ENCODE peak calls at places on chromosomes 4 and X, in seven cellular contexts. S is Peyer's patch, Q is H9, P is MM.1S, D is mammary epithelial cell, T is DMS153, Z is stomach. I is an unnamed sample.

GRCh38 chr4:180674629-180675367 is 1568.4 kb upstream of the TENM3 start:
- DNase-seq in S (no peak), Q (no peak), P (peak), D (no peak), T (no peak), Z (no peak), I (no peak)

GRCh38 chrX:151019837-151020236 is 36.7 kb downstream of the HMGB3 start:
- DNase-seq in S (no peak), Q (no peak), P (no peak), D (peak), T (no peak), Z (no peak), I (no peak)

GRCh38 chrX:24574743-24575142 is 72.4 kb downstream of the PCYT1B start:
- DNase-seq in S (no peak), Q (no peak), P (peak), D (no peak), T (no peak), Z (no peak), I (no peak)

GRCh38 chr4:86960557-86960959 is 25.7 kb downstream of the AFF1 start:
- DNase-seq in S (no peak), Q (no peak), P (no peak), D (no peak), T (no peak), Z (no peak), I (no peak)

GRCh38 chr4:99947608-99948007 is 1.2 kb upstream of the DNAJB14 start:
- DNase-seq in S (no peak), Q (no peak), P (no peak), D (no peak), T (no peak), Z (no peak), I (no peak)

GRCh38 chrX:101417981-101418841 is 10.2 kb downstream of the HNRNPH2 start:
- DNase-seq in S (peak), Q (peak), P (no peak), D (no peak), T (no peak), Z (peak), I (peak)

GRCh38 chrX:50812995-50813842 is 775 bp downstream of the SHROOM4 start:
- DNase-seq in S (peak), Q (peak), P (no peak), D (peak), T (no peak), Z (peak), I (peak)

GRCh38 chr4:105712766-105713165 is 4.2 kb downstream of the GSTCD start:
- DNase-seq in S (no peak), Q (no peak), P (no peak), D (peak), T (no peak), Z (no peak), I (no peak)

GRCh38 chr4:80070880-80071620 is 2.0 kb downstream of the ANTXR2 start:
- DNase-seq in S (no peak), Q (no peak), P (no peak), D (no peak), T (no peak), Z (no peak), I (no peak)

GRCh38 chr4:126799471-126799870 is 833.3 kb upstream of the INTU start:
- DNase-seq in S (no peak), Q (no peak), P (no peak), D (no peak), T (no peak), Z (no peak), I (no peak)

GRCh38 chr4:27024807-27025206 is 164.2 kb downstream of the STIM2 start:
- DNase-seq in S (no peak), Q (no peak), P (no peak), D (no peak), T (no peak), Z (no peak), I (peak)

GRCh38 chrX:143121471-143121870 is 95.7 kb downstream of the SPANXN4 start:
- DNase-seq in S (no peak), Q (no peak), P (no peak), D (no peak), T (peak), Z (no peak), I (no peak)

GRCh38 chr4:108166038-108166437 is 2.7 kb downstream of the LEF1 start:
- DNase-seq in S (no peak), Q (no peak), P (peak), D (no peak), T (no peak), Z (no peak), I (no peak)

GRCh38 chr4:31539279-31540074 is 819.3 kb downstream of the PCDH7 start:
- DNase-seq in S (no peak), Q (no peak), P (no peak), D (no peak), T (no peak), Z (no peak), I (no peak)

GRCh38 chr4:161332696-161333095 is 831.1 kb downstream of the FSTL5 start:
- DNase-seq in S (no peak), Q (no peak), P (no peak), D (no peak), T (no peak), Z (no peak), I (no peak)

GRCh38 chr4:52619591-52619931 is 39.5 kb downstream of the USP46 start:
- DNase-seq in S (no peak), Q (no peak), P (no peak), D (no peak), T (no peak), Z (no peak), I (no peak)

GRCh38 chr4:10129196-10130185 is 12.9 kb upstream of the WDR1 start:
- DNase-seq in S (no peak), Q (no peak), P (no peak), D (no peak), T (no peak), Z (no peak), I (no peak)

GRCh38 chr4:126718161-126718560 is 914.6 kb upstream of the INTU start:
- DNase-seq in S (no peak), Q (no peak), P (no peak), D (no peak), T (no peak), Z (no peak), I (no peak)

GRCh38 chr4:25367004-25367621 is 9.9 kb upstream of the ANAPC4 start:
- DNase-seq in S (no peak), Q (no peak), P (peak), D (peak), T (no peak), Z (no peak), I (no peak)

GRCh38 chrX:34918856-34919255 is 23.7 kb upstream of the FAM47B start:
- DNase-seq in S (no peak), Q (peak), P (no peak), D (peak), T (no peak), Z (no peak), I (peak)

GRCh38 chr4:148399004-148399403 is 43.2 kb downstream of the NR3C2 start:
- DNase-seq in S (no peak), Q (no peak), P (no peak), D (no peak), T (no peak), Z (no peak), I (no peak)

GRCh38 chrX:94288325-94288724 is 614.3 kb downstream of the FAM133A start:
- DNase-seq in S (no peak), Q (no peak), P (peak), D (no peak), T (no peak), Z (no peak), I (no peak)

GRCh38 chr4:43766648-43767047 is 682.0 kb downstream of the KCTD8 start:
- DNase-seq in S (no peak), Q (no peak), P (no peak), D (no peak), T (no peak), Z (no peak), I (no peak)

GRCh38 chr4:147643616-147644015 is 26.4 kb downstream of the TMEM184C start:
- DNase-seq in S (no peak), Q (no peak), P (no peak), D (no peak), T (no peak), Z (no peak), I (no peak)

GRCh38 chrX:153633048-153633447 is 14.0 kb upstream of the DUSP9 start:
- DNase-seq in S (peak), Q (no peak), P (no peak), D (no peak), T (no peak), Z (no peak), I (no peak)

GRCh38 chrX:107731831-107732502 is 43.6 kb downstream of the TSC22D3 start:
- DNase-seq in S (peak), Q (peak), P (no peak), D (peak), T (peak), Z (peak), I (peak)

GRCh38 chr4:141810038-141810701 is 173.8 kb downstream of the IL15 start:
- DNase-seq in S (no peak), Q (no peak), P (no peak), D (no peak), T (no peak), Z (no peak), I (no peak)

GRCh38 chr4:147768113-147768512 is 36.2 kb downstream of the ARHGAP10 start:
- DNase-seq in S (no peak), Q (no peak), P (no peak), D (peak), T (no peak), Z (no peak), I (no peak)

GRCh38 chrX:25536307-25536970 is 520.7 kb upstream of the ARX start:
- DNase-seq in S (no peak), Q (no peak), P (no peak), D (no peak), T (no peak), Z (no peak), I (no peak)

GRCh38 chr4:56653461-56654237 is 27.4 kb downstream of the HOPX start:
- DNase-seq in S (no peak), Q (no peak), P (no peak), D (no peak), T (no peak), Z (no peak), I (no peak)

GRCh38 chrX:42108140-42108503 is 184.8 kb upstream of the CASK start:
- DNase-seq in S (no peak), Q (no peak), P (no peak), D (no peak), T (no peak), Z (no peak), I (no peak)

GRCh38 chr4:20395160-20395773 is 143.6 kb downstream of the SLIT2 start:
- DNase-seq in S (no peak), Q (peak), P (no peak), D (peak), T (peak), Z (peak), I (peak)

GRCh38 chr4:99403380-99404194 is 31.6 kb downstream of the ADH7 start:
- DNase-seq in S (no peak), Q (no peak), P (peak), D (peak), T (no peak), Z (no peak), I (no peak)

GRCh38 chr4:76690091-76690905 is 207.6 kb downstream of the SOWAHB start:
- DNase-seq in S (no peak), Q (no peak), P (no peak), D (peak), T (no peak), Z (peak), I (no peak)

I was measured in iPS-NIHi11.